ENCODE peak calls at places on chromosomes 11 and 22, in seven cellular contexts. M is lung, N is GM23338, W is cardiac muscle cell, L is tibial nerve, V is fibroblast of lung, S is H9. R is an unnamed sample.

GRCh38 chr22:35205956-35206355 is 51.3 kb upstream of the HMGXB4 start:
- DNase-seq in W (peak; percentile 12), N (no peak), M (no peak), S (no peak), L (no peak), V (peak; percentile 23), R (no peak)

GRCh38 chr11:119101367-119101758 is 290 bp downstream of the DPAGT1 start:
- DNase-seq in V (no peak), S (peak; percentile 79), W (no peak), M (no peak), L (no peak), N (peak; percentile 76), R (no peak)

GRCh38 chr22:42365337-42365865 is 66.8 kb downstream of the NFAM1 start:
- DNase-seq in M (no peak), N (peak; percentile 62), S (peak; percentile 66), L (peak; percentile 38), W (peak; percentile 36), V (no peak), R (no peak)

GRCh38 chr11:77590194-77590591 is 440 bp downstream of the AQP11 start:
- DNase-seq in M (peak; percentile 31), V (peak; percentile 46), W (peak; percentile 37), N (peak; percentile 76), L (peak; percentile 18), S (peak; percentile 62), R (peak; percentile 30)

GRCh38 chr11:8000390-8000789 is 13.3 kb downstream of the EIF3F start:
- DNase-seq in V (no peak), W (no peak), M (no peak), L (no peak), S (no peak), N (no peak), R (no peak)

GRCh38 chr11:19924321-19925115 is 211.9 kb downstream of the NAV2 start:
- DNase-seq in V (no peak), M (no peak), N (no peak), W (no peak), S (no peak), L (no peak), R (no peak)

GRCh38 chr22:38304526-38304925 is 12.7 kb downstream of the CSNK1E start:
- DNase-seq in W (no peak), M (no peak), V (no peak), L (no peak), N (no peak), S (no peak), R (peak; percentile 56)

GRCh38 chr11:8906629-8907028 is 4.4 kb upstream of the AKIP1 start:
- DNase-seq in V (peak; percentile 80), L (no peak), W (no peak), M (no peak), S (no peak), N (no peak), R (no peak)

GRCh38 chr22:22387386-22387736 is 121.2 kb downstream of the ZNF280B start:
- DNase-seq in V (no peak), N (no peak), S (no peak), M (no peak), W (no peak), L (no peak), R (no peak)

GRCh38 chr11:1879941-1880720 is 11.6 kb downstream of the PRR33 start:
- DNase-seq in M (no peak), L (peak; percentile 64), N (no peak), S (no peak), W (no peak), V (peak; percentile 28), R (peak; percentile 84)

GRCh38 chr11:1877211-1878133 is 14.2 kb downstream of the PRR33 start:
- DNase-seq in N (no peak), W (no peak), S (no peak), M (no peak), L (no peak), V (peak; percentile 83), R (peak; percentile 67)

GRCh38 chr11:1878134-1879031 is 13.3 kb downstream of the PRR33 start:
- DNase-seq in N (no peak), V (no peak), L (no peak), M (no peak), S (no peak), W (no peak), R (peak; percentile 32)

GRCh38 chr11:1880746-1881441 is 10.8 kb downstream of the PRR33 start:
- DNase-seq in M (no peak), S (no peak), V (no peak), N (no peak), W (no peak), L (no peak), R (no peak)

GRCh38 chr11:1879342-1879940 is 12.3 kb downstream of the PRR33 start:
- DNase-seq in M (no peak), V (no peak), L (no peak), N (no peak), W (no peak), S (no peak), R (no peak)
- H3K27ac ChIP-seq in M (no peak overlapping the region), V (no peak overlapping the region), L (peak overlapping the region; percentile 77), N (no peak overlapping the region), W (no peak overlapping the region), S (no peak overlapping the region), R (peak overlapping the region; percentile 92)

GRCh38 chr11:2870955-2871720 is 14.4 kb downstream of the CDKN1C start:
- DNase-seq in N (peak; percentile 39), L (no peak), S (peak; percentile 59), M (no peak), W (no peak), V (no peak), R (no peak)

GRCh38 chr11:2869561-2870427 is 15.8 kb downstream of the CDKN1C start:
- DNase-seq in N (peak; percentile 69), V (no peak), S (no peak), W (no peak), M (no peak), L (no peak), R (no peak)

GRCh38 chr11:2868604-2869526 is 16.7 kb downstream of the CDKN1C start:
- DNase-seq in L (no peak), N (peak; percentile 32), S (no peak), V (no peak), W (no peak), M (no peak), R (no peak)

GRCh38 chr11:2867722-2868548 is 17.6 kb downstream of the CDKN1C start:
- DNase-seq in V (no peak), N (no peak), L (no peak), W (no peak), M (no peak), S (no peak), R (no peak)

GRCh38 chr11:2870460-2870859 is 15.1 kb downstream of the CDKN1C start:
- DNase-seq in M (no peak), V (no peak), L (no peak), S (peak; percentile 52), N (peak; percentile 37), W (no peak), R (no peak)
- TF ChIP-seq CTCF in M (no peak), V (no peak), L (no peak), S (peak; percentile 34), N (peak; percentile 38), W (peak; percentile 2), R (no peak)

GRCh38 chr22:40211481-40212052 is 33.8 kb downstream of the TNRC6B start:
- DNase-seq in N (no peak), V (no peak), W (no peak), L (no peak), S (no peak), M (no peak), R (no peak)

GRCh38 chr22:40212126-40212525 is 34.4 kb downstream of the TNRC6B start:
- DNase-seq in S (no peak), N (no peak), W (peak; percentile 32), V (peak; percentile 57), L (no peak), M (no peak), R (peak; percentile 39)

GRCh38 chr22:40210814-40211213 is 33.1 kb downstream of the TNRC6B start:
- DNase-seq in V (no peak), W (no peak), S (no peak), L (no peak), N (no peak), M (no peak), R (no peak)

GRCh38 chr22:40206561-40206960 is 28.8 kb downstream of the TNRC6B start:
- DNase-seq in N (no peak), M (no peak), V (no peak), S (no peak), W (no peak), L (no peak), R (no peak)

DNA sequence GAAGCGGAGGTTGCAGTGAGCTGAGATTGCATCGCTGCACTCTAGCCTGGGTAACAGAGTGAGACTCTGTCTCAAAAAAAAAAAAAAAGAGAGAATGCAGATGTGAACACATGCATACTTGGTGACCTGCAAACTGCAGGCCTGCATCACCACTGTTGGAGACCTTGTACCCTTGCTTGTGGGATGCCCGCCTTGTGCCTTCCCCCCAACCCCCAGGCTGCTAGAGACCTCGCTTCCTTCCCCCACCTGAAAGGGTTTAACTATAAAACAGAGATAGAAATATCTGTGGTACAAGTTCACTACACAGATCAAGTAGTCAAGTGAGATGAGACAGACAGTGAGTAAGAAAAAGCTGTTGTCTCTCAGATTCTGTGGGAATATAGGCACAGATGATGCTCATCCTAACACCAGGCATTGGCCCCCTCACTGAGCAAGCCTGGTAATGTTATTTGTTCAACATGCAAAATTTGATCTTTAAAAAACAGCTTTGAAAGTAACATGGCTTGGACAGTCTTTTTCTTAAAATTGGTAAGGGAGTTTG is 32.3 kb downstream of the TNRC6B start:
- DNase-seq in N (no peak), L (no peak), W (no peak), V (no peak), M (no peak), S (no peak), R (no peak)
- H3K4me1 ChIP-seq in N (peaks cover 58% of the 10 kb centered on the region), L (peaks cover 31% of the 10 kb centered on the region), W (peaks cover 15% of the 10 kb centered on the region), V (no peaks in the 10 kb centered on the region), M (peaks cover 35% of the 10 kb centered on the region), S (peaks cover 22% of the 10 kb centered on the region), R (peaks cover 88% of the 10 kb centered on the region)

GRCh38 chr11:64260147-64260708 is 8.9 kb downstream of the PLCB3 start:
- DNase-seq in L (no peak), V (no peak), W (no peak), M (no peak), N (no peak), S (no peak), R (no peak)

GRCh38 chr11:64263021-64263946 is 12.0 kb downstream of the PLCB3 start:
- DNase-seq in N (peak; percentile 49), V (peak; percentile 56), W (no peak), M (no peak), L (no peak), S (peak; percentile 62), R (no peak)

GRCh38 chr11:64259533-64260067 is 8.3 kb downstream of the PLCB3 start:
- DNase-seq in N (no peak), S (no peak), M (no peak), L (no peak), W (no peak), V (no peak), R (no peak)

GRCh38 chr11:64262271-64263002 is 11.1 kb downstream of the PLCB3 start:
- DNase-seq in N (no peak), M (no peak), W (no peak), S (no peak), L (no peak), V (no peak), R (no peak)

DNA sequence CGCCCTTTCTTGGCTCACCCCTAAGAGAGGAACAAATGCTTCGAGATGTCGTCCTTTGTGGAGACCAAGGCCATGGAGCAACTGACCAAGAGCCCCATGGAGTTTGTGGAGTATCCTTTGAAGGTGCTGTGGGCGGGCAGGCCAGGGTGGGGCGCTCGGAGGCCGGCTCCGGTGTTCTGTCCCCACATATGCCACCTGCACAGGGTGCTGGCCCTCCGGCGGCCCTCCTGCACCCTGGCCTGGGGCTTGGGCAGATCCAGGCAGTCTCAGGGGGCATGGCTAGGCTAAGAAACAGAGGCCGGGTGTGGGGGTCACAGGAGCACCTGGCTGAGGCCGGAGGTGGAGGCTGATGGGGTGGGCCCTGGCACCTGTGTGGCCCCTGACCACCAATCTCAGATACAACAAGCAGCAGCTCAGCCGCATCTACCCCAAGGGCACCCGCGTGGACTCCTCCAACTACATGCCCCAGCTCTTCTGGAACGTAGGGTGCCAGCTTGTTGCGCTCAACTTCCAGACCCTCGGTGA is 10.3 kb downstream of the PLCB3 start:
- DNase-seq in N (no peak), V (no peak), M (no peak), L (no peak), W (no peak), S (no peak), R (no peak)
- H3K27ac ChIP-seq in N (no peak overlapping the region), V (no peak overlapping the region), M (no peak overlapping the region), L (no peak overlapping the region), W (no peak overlapping the region), S (no peak overlapping the region), R (no peak overlapping the region)